ENCODE peak calls at places on chromosomes 16 and 17, in nine cellular contexts. F, U, Q, L, N, X, D, R and I are unnamed samples.
A peak's percentile ranks its signal among the peaks of the same experiment; 100 is the strongest.

GRCh38 chr17:79915850-79916430 is 76.7 kb upstream of the CBX4 start:
- DNase-seq in N (peak; percentile 42), U (peak; percentile 41), Q (no peak), D (no peak), L (no peak), X (peak; percentile 99), F (peak; percentile 34), R (no peak), I (no peak)

GRCh38 chr16:87611456-87611855 is 9.1 kb downstream of the JPH3 start:
- DNase-seq in R (no peak), N (no peak), D (no peak), X (no peak), Q (no peak), U (no peak), F (no peak), L (no peak), I (no peak)

GRCh38 chr17:81712468-81713003 is 452 bp downstream of the SLC25A10 start:
- DNase-seq in F (peak; percentile 54), N (peak; percentile 36), X (peak; percentile 61), R (no peak), Q (no peak), L (no peak), D (peak; percentile 27), U (no peak), I (peak; percentile 68)

GRCh38 chr17:57401556-57402488 is 145.5 kb downstream of the MSI2 start:
- DNase-seq in U (peak; percentile 17), F (peak; percentile 17), Q (no peak), L (no peak), X (no peak), N (no peak), R (no peak), D (no peak), I (no peak)

GRCh38 chr16:19881028-19881427 is 3.6 kb downstream of the GPRC5B start:
- DNase-seq in F (no peak), Q (no peak), D (no peak), U (no peak), L (no peak), X (no peak), N (no peak), R (no peak), I (no peak)

GRCh38 chr17:6232768-6233130 is 162.6 kb downstream of the WSCD1 start:
- DNase-seq in N (no peak), R (no peak), Q (no peak), L (no peak), U (no peak), F (no peak), X (no peak), D (no peak), I (no peak)

GRCh38 chr16:7513429-7513828 is 180.8 kb downstream of the RBFOX1 start:
- DNase-seq in X (no peak), U (peak; percentile 5), R (no peak), F (no peak), Q (peak; percentile 44), N (no peak), L (no peak), D (no peak), I (peak; percentile 38)

GRCh38 chr16:11354733-11355574 is 9.7 kb downstream of the RMI2 start:
- DNase-seq in L (no peak), N (no peak), D (no peak), X (no peak), U (peak; percentile 91), R (peak; percentile 45), Q (no peak), F (no peak), I (no peak)

GRCh38 chr16:3004781-3005284 is 7.9 kb upstream of the CLDN9 start:
- DNase-seq in Q (no peak), D (no peak), U (no peak), R (no peak), L (no peak), F (peak; percentile 79), X (peak; percentile 84), N (no peak), I (no peak)

GRCh38 chr17:7656958-7657715 is 6.4 kb downstream of the ATP1B2 start:
- DNase-seq in N (no peak), F (peak; percentile 94), R (no peak), L (no peak), D (peak; percentile 81), U (no peak), Q (no peak), X (no peak), I (peak; percentile 74)

GRCh38 chr16:81878529-81878928 is 99.4 kb downstream of the PLCG2 start:
- DNase-seq in L (no peak), N (no peak), Q (no peak), F (no peak), X (no peak), R (no peak), U (no peak), D (no peak), I (no peak)

GRCh38 chr16:81876273-81876900 is 97.3 kb downstream of the PLCG2 start:
- DNase-seq in U (no peak), F (no peak), Q (no peak), N (no peak), L (no peak), D (no peak), R (no peak), X (no peak), I (no peak)

GRCh38 chr16:81873221-81873620 is 94.1 kb downstream of the PLCG2 start:
- DNase-seq in L (no peak), Q (no peak), X (no peak), N (no peak), R (no peak), U (no peak), D (no peak), F (no peak), I (no peak)

GRCh38 chr16:81875461-81875860 is 96.4 kb downstream of the PLCG2 start:
- DNase-seq in U (no peak), N (no peak), L (no peak), D (no peak), F (no peak), Q (no peak), R (no peak), X (no peak), I (no peak)

GRCh38 chr16:81873843-81874752 is 95.0 kb downstream of the PLCG2 start:
- DNase-seq in U (peak; percentile 81), Q (peak; percentile 62), L (peak; percentile 1), F (peak; percentile 75), D (peak; percentile 51), X (peak; percentile 55), N (peak; percentile 45), R (peak; percentile 26), I (peak; percentile 78)
- TF ChIP-seq CTCF in U (peak; percentile 75), Q (peak; percentile 79), L (peak; percentile 79), F (peak; percentile 85), D (peak; percentile 71), X (peak; percentile 97), N (peak; percentile 91), R (peak; percentile 86), I (peak; percentile 89)

DNA sequence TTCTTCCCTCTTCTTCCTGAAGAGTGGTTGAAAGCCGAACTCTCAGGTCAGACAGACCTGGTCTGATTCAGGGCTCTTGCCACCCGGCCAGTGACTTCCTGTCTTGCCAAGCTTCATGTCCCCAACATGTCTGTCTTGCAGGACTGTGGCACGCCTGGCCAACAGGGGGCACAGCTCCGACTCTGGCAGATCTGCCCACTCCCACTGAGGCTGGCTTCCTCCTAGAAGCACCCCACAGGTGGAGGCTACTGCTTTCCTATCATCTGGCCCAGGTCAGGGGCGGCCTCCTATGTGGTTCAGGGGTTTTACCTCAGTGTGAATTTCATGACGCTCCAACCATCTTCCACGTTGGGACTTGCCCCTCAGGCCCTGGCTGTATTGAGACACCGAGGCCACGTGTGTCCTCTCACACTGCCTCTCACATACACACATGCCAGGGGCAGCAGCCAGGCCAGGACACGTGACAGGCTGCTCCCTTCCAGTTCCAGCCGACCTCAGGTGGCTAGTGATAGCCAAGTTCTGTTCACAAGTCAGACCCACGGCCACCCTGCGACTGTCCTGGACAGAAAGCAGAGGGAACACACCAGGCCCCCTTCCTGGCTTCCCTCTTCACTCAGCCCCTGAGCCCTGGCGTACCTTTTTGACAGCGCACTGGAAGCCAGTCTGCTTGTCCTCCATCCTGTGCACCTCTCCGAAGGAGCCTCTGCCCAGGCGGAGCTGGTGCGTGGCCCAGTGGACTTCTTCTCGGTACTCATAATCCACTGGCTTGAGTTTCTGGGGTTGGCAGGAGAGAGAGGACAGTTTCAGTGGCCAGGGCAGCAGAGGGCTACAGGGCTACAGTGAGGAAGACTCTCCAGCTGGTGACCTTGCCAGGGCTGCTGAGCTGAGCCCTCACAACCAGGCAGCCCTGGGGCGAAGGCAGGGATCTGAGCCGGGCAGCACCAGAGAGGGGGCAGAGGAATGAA is 22.6 kb upstream of the SPATA32 start:
- DNase-seq in N (no peak), U (peak; percentile 61), Q (no peak), F (no peak), D (no peak), R (no peak), X (no peak), L (no peak), I (no peak)
- TF ChIP-seq CTCF in N (peak; percentile 65), U (peak; percentile 41), Q (no peak), F (peak; percentile 20), D (no peak), R (peak; percentile 36), X (no peak), L (peak; percentile 17), I (no peak)

DNA sequence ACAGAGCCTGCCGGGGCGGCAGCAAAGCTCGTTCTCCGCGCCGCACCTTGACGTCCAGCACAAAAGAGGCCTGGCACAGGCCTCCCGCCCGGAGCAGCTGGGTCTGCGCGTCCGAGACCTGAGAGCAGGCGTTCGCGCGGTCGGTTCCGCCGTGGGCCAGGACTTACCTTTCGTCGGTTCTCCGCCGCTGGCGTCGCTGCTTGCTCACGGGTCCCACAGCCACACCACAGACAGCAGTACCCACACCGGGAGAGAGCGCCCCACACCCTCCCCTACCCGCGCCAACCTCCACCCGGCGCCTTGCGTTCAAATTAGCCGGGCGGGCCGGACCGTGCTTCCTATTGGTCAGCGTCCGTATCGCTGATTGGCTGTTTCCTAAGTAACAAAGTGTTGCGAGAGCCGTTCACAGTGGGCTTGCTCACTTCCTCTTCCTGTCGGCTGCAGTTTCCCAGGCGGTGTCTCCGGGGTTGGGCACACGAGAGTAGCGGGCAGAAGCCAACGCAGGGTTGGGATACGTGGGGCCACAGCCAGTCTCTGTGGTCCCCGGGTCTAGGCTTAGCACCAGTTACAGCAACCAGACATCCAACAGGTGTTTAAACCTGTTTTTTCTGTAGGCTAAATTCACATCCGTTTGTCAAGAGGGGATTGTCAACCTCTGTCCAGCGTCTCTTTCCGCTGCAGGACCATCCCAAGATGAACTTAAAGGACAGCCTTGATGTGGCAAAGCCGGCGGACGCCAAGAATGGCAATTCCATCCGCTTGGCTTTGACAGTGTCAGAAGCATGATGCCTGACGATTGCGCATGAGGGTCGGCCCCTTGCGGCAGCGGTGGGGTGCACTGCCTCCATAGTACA is at the start of gene KIF18B:
- DNase-seq in Q (peak; percentile 94), X (peak; percentile 96), N (peak; percentile 90), D (peak; percentile 87), L (peak; percentile 85), R (peak; percentile 93), U (peak; percentile 98), F (peak; percentile 94), I (peak; percentile 89)
- TF ChIP-seq CTCF in Q (no peak), X (no peak), N (peak; percentile 8), D (no peak), L (no peak), R (peak; percentile 3), U (peak; percentile 7), F (peak; percentile 9), I (no peak)

DNA sequence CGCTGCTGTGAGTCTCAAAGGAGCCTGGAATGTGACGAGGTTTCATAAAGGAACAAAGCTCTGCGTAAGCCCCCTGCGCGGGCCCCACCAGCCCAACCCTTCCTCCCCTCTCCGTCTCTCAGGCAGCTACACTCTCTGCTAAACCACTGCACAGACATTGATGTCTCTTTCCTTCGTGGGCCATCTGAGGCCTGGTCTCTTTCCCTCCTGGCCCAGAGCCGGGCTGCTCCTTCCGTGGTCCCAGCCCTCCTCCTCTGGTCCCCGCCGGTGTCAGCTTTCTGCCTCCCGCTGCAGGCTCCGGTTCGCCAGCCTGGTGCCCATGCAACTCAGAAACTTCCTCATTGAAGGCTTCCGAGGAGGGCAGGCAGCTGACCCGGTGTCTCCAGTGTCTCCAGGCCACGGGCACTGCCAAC is 7.4 kb downstream of the SCARF1 start:
- DNase-seq in U (no peak), X (no peak), F (no peak), N (no peak), Q (no peak), R (no peak), L (no peak), D (no peak), I (no peak)
- TF ChIP-seq CTCF in U (no peak), X (no peak), F (no peak), N (no peak), Q (no peak), R (no peak), L (no peak), D (no peak), I (no peak)